ENCODE peak calls at places on chromosomes 12 and 14, in four cellular contexts. I is K562, F is HepG2, D is H1. O is an unnamed sample.

GRCh38 chr14:75278422-75279152 is at the start of gene FOS:
- DNase-seq in I (peak; percentile 79), F (peak; percentile 89), D (no peak), O (peak; percentile 98)

GRCh38 chr12:50221228-50222008 is 54.2 kb upstream of the CERS5 start:
- DNase-seq in I (no peak), F (no peak), D (no peak), O (peak; percentile 31)

GRCh38 chr12:96466939-96467751 is 22.2 kb upstream of the CFAP54 start:
- DNase-seq in I (no peak), F (no peak), D (no peak), O (no peak)

GRCh38 chr12:95881331-95881955 is 22.7 kb downstream of the SNRPF start:
- DNase-seq in I (no peak), F (no peak), D (no peak), O (no peak)

GRCh38 chr14:56953884-56954283 is 143.6 kb upstream of the OTX2 start:
- DNase-seq in I (no peak), F (no peak), D (no peak), O (no peak)

GRCh38 chr14:81519200-81519998 is 14.3 kb downstream of the SEL1L start:
- DNase-seq in I (no peak), F (no peak), D (no peak), O (no peak)

GRCh38 chr14:67400434-67400833 is 11.5 kb downstream of the PLEK2 start:
- DNase-seq in I (no peak), F (no peak), D (no peak), O (no peak)

GRCh38 chr12:119780786-119781434 is 96.2 kb downstream of the CIT start:
- DNase-seq in I (peak; percentile 57), F (peak; percentile 37), D (no peak), O (peak; percentile 57)

GRCh38 chr12:89969098-89969497 is 260.5 kb upstream of the ATP2B1 start:
- DNase-seq in I (no peak), F (no peak), D (no peak), O (no peak)

GRCh38 chr14:77097006-77097688 is 911 bp upstream of the CIPC start:
- DNase-seq in I (no peak), F (peak; percentile 17), D (no peak), O (no peak)

GRCh38 chr14:22152161-22152870 is 436.7 kb downstream of the DAD1 start:
- DNase-seq in I (no peak), F (no peak), D (no peak), O (no peak)

GRCh38 chr12:3016191-3016590 is 57.0 kb downstream of the TEAD4 start:
- DNase-seq in I (no peak), F (no peak), D (no peak), O (no peak)

GRCh38 chr12:30926243-30927209 is at the start of gene TSPAN11:
- DNase-seq in I (no peak), F (no peak), D (peak; percentile 27), O (no peak)

GRCh38 chr12:73159952-73160351 is 887.8 kb downstream of the TRHDE start:
- DNase-seq in I (no peak), F (no peak), D (no peak), O (no peak)

GRCh38 chr12:119546340-119546739 is 47.2 kb upstream of the TMEM233 start:
- DNase-seq in I (no peak), F (no peak), D (no peak), O (no peak)

GRCh38 chr12:96720363-96720705 is 186.7 kb upstream of the NEDD1 start:
- DNase-seq in I (no peak), F (no peak), D (no peak), O (peak; percentile 35)

DNA sequence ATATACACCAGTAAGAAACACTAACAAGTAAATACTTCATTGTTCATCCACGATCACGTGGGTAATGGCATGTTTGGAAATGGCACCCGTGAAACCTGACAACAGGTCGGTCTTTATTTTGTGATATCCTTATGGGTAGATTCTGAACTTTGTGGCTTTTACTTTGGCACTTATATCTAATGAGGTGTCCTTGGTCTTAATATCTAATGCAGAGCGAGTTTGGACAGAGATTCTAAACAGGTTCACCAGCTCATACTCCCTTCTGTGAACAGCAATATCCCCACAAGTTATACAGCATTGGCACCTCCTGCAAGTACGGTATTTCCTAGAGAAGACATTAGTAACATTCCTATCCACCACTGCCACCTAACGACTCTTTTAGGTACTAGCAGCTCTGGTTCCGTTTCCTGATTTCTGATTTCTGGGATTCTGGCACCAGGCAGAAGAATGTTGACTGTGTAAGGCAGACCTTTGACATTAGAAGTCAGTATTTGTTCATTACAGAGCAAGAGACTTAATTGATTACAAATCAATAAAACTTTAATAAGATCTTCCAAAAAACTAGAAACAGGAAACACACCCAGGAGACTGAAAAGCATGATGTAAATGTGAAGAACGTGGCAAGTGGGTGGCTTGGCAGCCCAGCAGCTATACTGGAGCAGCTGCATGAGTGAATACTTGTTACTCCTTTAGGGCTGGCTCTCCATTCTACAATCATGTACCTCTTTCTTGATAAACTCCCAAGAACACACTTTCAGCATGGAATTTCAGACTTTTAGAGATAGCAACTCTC is 2.5 kb downstream of the ANG start:
- DNase-seq in I (peak; percentile 41), F (peak; percentile 84), D (no peak), O (peak; percentile 81)
- TF ChIP-seq CTCF in I (peak; percentile 70), F (peak; percentile 93), D (peak; percentile 86), O (peak; percentile 88)

DNA sequence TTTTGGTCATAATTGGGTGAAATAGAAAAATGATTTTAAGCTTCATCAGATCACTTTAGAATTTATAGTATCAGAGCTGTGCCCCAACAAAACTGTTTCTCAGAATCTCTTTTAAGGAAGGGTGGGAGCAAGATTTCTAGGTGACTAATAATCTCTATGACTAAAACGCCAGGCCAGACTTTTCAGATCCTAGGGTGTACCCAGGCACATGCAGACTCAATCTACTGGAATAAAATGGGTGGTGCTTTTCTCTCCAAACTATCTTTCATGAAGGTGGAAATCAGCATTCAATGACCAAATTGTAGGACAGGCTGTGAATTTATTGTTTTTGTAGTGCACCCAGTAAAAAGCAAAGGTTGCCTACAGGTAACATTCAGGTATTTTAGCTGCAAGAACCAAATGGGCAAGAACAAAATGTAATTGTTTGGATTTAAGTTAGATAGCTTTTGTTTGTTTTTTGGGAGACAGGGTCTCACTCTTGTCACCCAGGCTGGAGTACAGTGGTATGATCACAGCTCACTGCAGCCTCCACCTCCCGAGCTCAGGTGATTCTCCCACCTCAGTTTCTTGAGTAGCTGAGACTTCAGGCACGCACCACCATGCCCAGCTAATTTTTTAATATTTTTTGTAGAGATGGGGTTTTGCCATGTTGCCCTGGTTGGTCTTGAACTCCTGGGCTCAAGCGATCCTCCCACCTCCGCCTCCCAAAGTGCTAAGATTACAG is 49.5 kb downstream of the PPP2R5C start:
- DNase-seq in I (no peak), F (no peak), D (no peak), O (no peak)
- TF ChIP-seq PHF8 in I (no peak), F (no peak), D (no peak), O (no peak)

DNA sequence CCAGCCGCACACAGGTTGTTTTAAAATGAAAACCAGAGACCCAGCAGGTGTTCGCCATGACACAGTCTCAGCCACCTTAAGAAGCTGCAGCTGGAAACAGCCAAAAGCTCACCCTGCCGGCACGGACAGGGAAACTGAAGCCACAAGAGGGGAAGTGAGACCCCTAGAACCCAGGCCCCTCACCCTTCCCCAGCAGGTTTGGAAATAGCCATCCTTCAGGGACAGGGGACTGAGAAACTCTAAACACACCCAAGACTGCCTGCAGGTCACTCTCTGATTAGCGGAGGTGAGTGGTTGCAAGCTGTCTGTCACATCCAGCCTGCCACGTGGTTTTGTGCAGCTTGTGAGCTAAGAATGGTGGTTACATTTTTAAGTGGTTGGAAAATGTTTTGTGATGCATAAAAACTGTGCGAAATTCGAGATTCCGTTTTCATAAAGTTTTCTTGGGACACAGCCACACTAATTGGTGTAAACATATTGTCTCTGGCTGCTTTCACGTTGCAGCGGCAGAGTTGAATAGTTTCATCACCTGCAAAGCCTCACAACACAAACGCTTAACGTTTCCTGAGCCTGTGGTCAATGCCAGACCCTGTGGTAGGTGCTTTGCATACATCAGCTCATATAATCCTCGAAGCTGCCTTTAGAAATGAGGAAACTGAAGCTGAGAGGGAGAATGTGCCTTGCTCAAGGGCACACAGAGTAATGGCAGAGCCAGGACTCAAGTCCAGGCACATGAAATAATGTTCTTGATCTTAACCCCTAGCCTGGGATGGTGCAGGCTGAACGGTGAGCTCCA is 1.7 kb upstream of the SELPLG start:
- DNase-seq in I (no peak), F (no peak), D (no peak), O (no peak)
- TF ChIP-seq CTCF in I (no peak), F (no peak), D (no peak), O (no peak)

GRCh38 chr12:123142948-123143752 is 7.7 kb downstream of the PITPNM2 start:
- DNase-seq in I (peak; percentile 61), F (peak; percentile 66), D (no peak), O (peak; percentile 70)
- TF ChIP-seq PHF8 in I (no peak), F (no peak), D (no peak), O (no peak)

DNA sequence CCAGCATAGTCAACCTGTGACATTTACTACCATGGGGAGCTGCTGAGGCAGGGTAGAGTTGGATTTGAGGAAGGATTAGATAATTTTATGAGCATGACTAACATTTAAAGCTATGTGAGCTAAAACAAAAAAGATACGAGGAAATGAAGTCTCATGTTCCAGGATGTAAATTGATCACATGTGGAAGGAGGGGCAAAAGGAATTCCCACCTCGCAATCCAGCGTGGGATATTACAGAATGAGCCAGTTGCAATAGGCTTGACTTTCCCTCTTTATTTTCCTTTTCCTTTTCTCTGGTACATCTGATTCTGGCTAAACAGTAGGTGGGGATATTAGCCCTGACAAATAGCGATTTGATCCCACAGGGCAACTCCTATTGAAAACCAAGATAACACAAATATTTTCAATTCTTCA is 214.9 kb upstream of the HMGA2 start:
- DNase-seq in I (no peak), F (no peak), D (no peak), O (no peak)
- TF ChIP-seq CTCF in I (no peak), F (peak; percentile 29), D (no peak), O (peak; percentile 33)

DNA sequence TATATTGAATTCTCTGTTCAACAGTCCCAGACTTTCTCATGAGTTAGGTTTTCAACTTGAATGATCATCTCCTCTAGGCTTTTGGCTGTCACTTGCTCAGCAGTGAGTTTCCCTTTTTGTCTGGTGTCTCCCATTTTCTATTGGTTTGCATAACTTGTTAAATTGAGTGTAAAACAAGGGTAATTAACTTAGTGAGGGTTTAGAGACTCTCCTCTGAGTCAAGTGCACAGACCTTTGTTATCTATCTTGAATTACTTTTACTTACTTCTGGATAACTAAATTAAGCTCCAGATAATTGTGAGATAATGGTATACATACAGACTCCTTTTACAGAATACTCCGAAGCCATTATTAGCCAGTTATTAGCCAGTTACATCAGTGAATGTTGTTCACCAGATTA is 22.0 kb downstream of the MLXIP start:
- DNase-seq in I (no peak), F (no peak), D (no peak), O (no peak)
- TF ChIP-seq PHF8 in I (no peak), F (no peak), D (no peak), O (no peak)

GRCh38 chr14:92553456-92553855 is 39.9 kb downstream of the RIN3 start:
- DNase-seq in I (no peak), F (no peak), D (no peak), O (peak; percentile 40)
- TF ChIP-seq CTCF in I (no peak), F (peak; percentile 29), D (peak; percentile 37), O (no peak)

DNA sequence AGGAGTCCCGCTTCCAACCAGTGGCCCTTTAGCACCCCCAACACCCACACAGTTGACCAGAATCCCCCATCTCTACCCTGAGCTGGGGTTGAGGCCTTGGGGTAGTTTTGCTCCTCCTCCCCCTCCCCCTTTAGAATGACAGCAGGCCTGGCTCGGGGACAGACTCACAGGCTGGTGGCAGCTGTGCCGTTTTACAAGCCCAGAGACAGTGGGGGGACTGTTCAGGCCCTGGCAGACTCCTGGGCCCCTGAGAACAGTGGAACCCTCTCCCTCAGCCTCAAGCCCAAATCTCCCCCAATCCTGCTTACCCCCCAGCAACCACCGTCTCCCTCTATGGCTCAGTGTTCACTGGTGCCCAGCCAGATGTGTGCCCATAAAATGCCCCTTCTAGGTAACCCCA is 10.1 kb downstream of the TMEM119 start:
- DNase-seq in I (no peak), F (no peak), D (no peak), O (no peak)
- TF ChIP-seq PHF8 in I (no peak), F (no peak), D (no peak), O (no peak)

O was measured in A549.